ENCODE peak calls at places on chromosomes 13 and 19, in six cellular contexts. A is epithelial cell of esophagus, L is mucosa of descending colon, E is IMR-90, B is AG09309, D is heart right ventricle. X is an unnamed sample.

GRCh38 chr13:29513981-29514719 is 81.3 kb downstream of the SLC7A1 start:
- DNase-seq in A (no peak), L (no peak), E (no peak), B (no peak), D (no peak), X (no peak)

GRCh38 chr13:44259045-44260042 is 114.3 kb upstream of the SERP2 start:
- DNase-seq in A (peak), L (no peak), E (peak), B (no peak), D (no peak), X (peak)

GRCh38 chr13:30376426-30377311 is 45.6 kb upstream of the UBE2L5 start:
- DNase-seq in A (peak), L (peak), E (no peak), B (no peak), D (no peak), X (no peak)

GRCh38 chr19:5481957-5482356 is 26.7 kb downstream of the ZNRF4 start:
- DNase-seq in A (no peak), L (no peak), E (no peak), B (no peak), D (no peak), X (no peak)

GRCh38 chr19:10001899-10002298 is 8.4 kb downstream of the COL5A3 start:
- DNase-seq in A (no peak), L (peak), E (no peak), B (no peak), D (peak), X (peak)

GRCh38 chr13:113458218-113459065 is 5.2 kb upstream of the ADPRHL1 start:
- DNase-seq in A (no peak), L (no peak), E (peak), B (no peak), D (peak), X (peak)

GRCh38 chr13:41533676-41534075 is 76.3 kb downstream of the RGCC start:
- DNase-seq in A (no peak), L (no peak), E (no peak), B (no peak), D (no peak), X (peak)

GRCh38 chr13:99955107-99955746 is 16.3 kb downstream of the ZIC5 start:
- DNase-seq in A (no peak), L (no peak), E (no peak), B (no peak), D (no peak), X (no peak)

GRCh38 chr13:43916828-43917227 is 37.1 kb downstream of the LACC1 start:
- DNase-seq in A (no peak), L (no peak), E (no peak), B (no peak), D (no peak), X (no peak)

GRCh38 chr13:70023506-70023905 is 84.1 kb upstream of the ATXN8OS start:
- DNase-seq in A (no peak), L (no peak), E (no peak), B (no peak), D (no peak), X (no peak)

GRCh38 chr13:38697628-38698333 is 10.9 kb downstream of the FREM2 start:
- DNase-seq in A (peak), L (no peak), E (no peak), B (no peak), D (no peak), X (no peak)

GRCh38 chr13:44244288-44244687 is 129.3 kb upstream of the SERP2 start:
- DNase-seq in A (peak), L (no peak), E (peak), B (peak), D (no peak), X (peak)

GRCh38 chr19:57830071-57830602 is at the start of gene ZNF587B:
- DNase-seq in A (peak), L (peak), E (peak), B (no peak), D (peak), X (peak)

GRCh38 chr13:24680258-24680920 is at the start of gene ATP12A:
- DNase-seq in A (peak), L (peak), E (no peak), B (no peak), D (no peak), X (no peak)

GRCh38 chr13:69857188-69857821 is 250.3 kb upstream of the ATXN8OS start:
- DNase-seq in A (peak), L (no peak), E (peak), B (no peak), D (no peak), X (peak)

GRCh38 chr13:114049026-114049425 is 75.2 kb upstream of the C13orf46 start:
- DNase-seq in A (no peak), L (peak), E (no peak), B (no peak), D (no peak), X (no peak)

GRCh38 chr13:51435002-51435578 is 17.7 kb downstream of the INTS6 start:
- DNase-seq in A (peak), L (no peak), E (peak), B (no peak), D (no peak), X (peak)

GRCh38 chr13:72884111-72884510 is 102.2 kb downstream of the PIBF1 start:
- DNase-seq in A (no peak), L (no peak), E (no peak), B (no peak), D (no peak), X (peak)

GRCh38 chr13:89153941-89154340 is 1482.8 kb downstream of the SLITRK5 start:
- DNase-seq in A (no peak), L (no peak), E (no peak), B (no peak), D (no peak), X (no peak)

GRCh38 chr13:107678075-107678689 is 537.2 kb downstream of the LIG4 start:
- DNase-seq in A (no peak), L (no peak), E (peak), B (peak), D (no peak), X (no peak)

GRCh38 chr19:23799321-23799720 is 40.6 kb upstream of the ZNF681 start:
- DNase-seq in A (no peak), L (no peak), E (no peak), B (no peak), D (no peak), X (no peak)

GRCh38 chr13:31105020-31105800 is 56.5 kb downstream of the HSPH1 start:
- DNase-seq in A (no peak), L (no peak), E (peak), B (no peak), D (no peak), X (peak)

GRCh38 chr13:106612688-106613087 is 44.8 kb upstream of the ARGLU1 start:
- DNase-seq in A (peak), L (peak), E (peak), B (no peak), D (peak), X (peak)

GRCh38 chr13:93794197-93794885 is 567.7 kb downstream of the GPC6 start:
- DNase-seq in A (no peak), L (no peak), E (peak), B (no peak), D (no peak), X (no peak)

GRCh38 chr13:36475468-36475867 is 43.2 kb downstream of the CCNA1 start:
- DNase-seq in A (peak), L (no peak), E (no peak), B (no peak), D (no peak), X (peak)
- TF ChIP-seq CTCF in A (peak), L (no peak), E (peak), B (no peak), D (no peak), X (peak)

DNA sequence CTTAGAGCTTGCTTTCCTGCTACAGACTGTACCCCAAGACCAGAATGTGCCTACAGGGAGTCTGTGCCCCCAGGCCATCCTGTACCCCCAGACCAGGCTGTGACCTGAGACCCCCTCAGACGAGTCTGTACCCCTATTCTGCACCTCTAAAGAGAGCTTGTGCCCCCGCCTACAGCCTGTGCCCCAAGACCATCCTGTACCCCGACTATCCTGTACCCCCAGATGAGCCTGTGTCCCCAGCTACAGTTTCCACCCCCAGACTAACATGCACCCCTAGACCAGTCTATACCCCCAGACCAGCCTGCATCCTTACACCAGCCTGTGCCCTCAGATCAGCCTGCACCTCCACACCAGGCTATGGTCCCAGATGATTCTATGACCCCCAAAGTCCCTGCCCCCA is 2.0 kb downstream of the CACNG6 start:
- DNase-seq in A (no peak), L (no peak), E (no peak), B (no peak), D (no peak), X (no peak)
- H3K4me3 ChIP-seq in A (no peak), L (no peak), E (no peak), B (no peak), D (no peak), X (no peak)

GRCh38 chr19:634975-635652 is 1.8 kb upstream of the POLRMT start:
- DNase-seq in A (no peak), L (no peak), E (no peak), B (no peak), D (no peak), X (no peak)
- TF ChIP-seq CTCF in A (no peak), L (no peak), E (no peak), B (no peak), D (no peak), X (no peak)

DNA sequence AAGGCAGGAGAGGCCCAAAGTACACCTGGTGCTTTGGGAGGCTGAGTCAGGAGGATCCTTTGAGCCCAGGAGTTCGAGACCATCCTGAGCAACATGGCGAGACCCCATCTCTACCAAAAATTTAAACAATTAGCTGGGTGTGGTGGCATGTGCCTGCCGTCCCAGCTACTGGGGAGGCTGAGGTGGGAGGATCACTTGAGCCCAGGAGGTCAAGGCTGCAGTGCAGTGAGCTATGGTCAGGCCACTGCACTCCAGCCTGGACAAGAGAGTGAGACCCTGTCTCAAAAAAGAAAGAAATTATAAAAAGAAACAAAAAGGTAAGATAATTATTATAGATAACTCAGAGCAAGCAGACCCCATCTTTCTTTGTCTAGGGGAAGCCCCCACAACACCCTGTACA is 1.9 kb downstream of the HOMER3 start:
- DNase-seq in A (no peak), L (no peak), E (no peak), B (no peak), D (no peak), X (no peak)
- H3K4me3 ChIP-seq in A (no peak), L (no peak), E (peak), B (peak), D (no peak), X (peak)

GRCh38 chr19:35902870-35903475 is 644 bp downstream of the HCST start:
- DNase-seq in A (no peak), L (no peak), E (no peak), B (no peak), D (no peak), X (no peak)

GRCh38 chr19:35905178-35905727 is 2.8 kb downstream of the TYROBP start:
- DNase-seq in A (no peak), L (no peak), E (peak), B (no peak), D (no peak), X (no peak)

GRCh38 chr19:35901854-35902661 is at the start of gene HCST:
- DNase-seq in A (peak), L (peak), E (peak), B (no peak), D (no peak), X (no peak)

GRCh38 chr19:35904312-35905068 is 2.2 kb downstream of the HCST start:
- DNase-seq in A (no peak), L (no peak), E (no peak), B (no peak), D (no peak), X (no peak)

GRCh38 chr19:35903550-35904179 is 1.3 kb downstream of the HCST start:
- DNase-seq in A (peak), L (peak), E (peak), B (no peak), D (peak), X (peak)
- TF ChIP-seq CTCF in A (no peak), L (no peak), E (no peak), B (no peak), D (no peak), X (no peak)

GRCh38 chr19:17605117-17605516 is 49.7 kb downstream of the COLGALT1 start:
- DNase-seq in A (no peak), L (no peak), E (no peak), B (no peak), D (no peak), X (no peak)
- H3K4me3 ChIP-seq in A (no peak), L (no peak), E (no peak), B (no peak), D (no peak), X (no peak)

GRCh38 chr19:34676697-34677385 is at the start of gene SCGB2B2:
- DNase-seq in A (no peak), L (no peak), E (no peak), B (peak), D (peak), X (no peak)
- TF ChIP-seq CTCF in A (no peak), L (no peak), E (no peak), B (peak), D (no peak), X (no peak)

DNA sequence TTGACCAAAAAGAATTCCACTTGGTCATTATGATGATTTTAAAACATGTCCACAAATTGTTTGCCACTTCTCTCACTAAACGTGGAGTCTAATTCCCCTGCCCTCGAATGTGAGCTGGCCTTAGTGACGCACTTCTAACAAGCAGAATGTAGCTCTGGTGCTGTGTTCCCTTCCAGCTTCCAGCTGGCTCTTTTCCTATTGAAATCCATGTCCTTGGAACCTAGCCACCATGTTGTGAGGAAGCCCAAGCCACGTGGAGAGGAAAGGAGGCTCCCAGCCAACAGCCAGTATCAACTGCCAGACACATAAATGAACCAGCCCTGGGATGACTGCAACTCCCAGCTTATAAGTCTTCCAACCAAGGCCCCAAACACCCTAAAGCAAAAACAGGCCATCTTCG is 23.6 kb upstream of the CEBPA start:
- DNase-seq in A (no peak), L (no peak), E (no peak), B (no peak), D (no peak), X (peak)
- H3K4me3 ChIP-seq in A (no peak), L (no peak), E (no peak), B (no peak), D (no peak), X (no peak)

GRCh38 chr13:34506796-34507195 is 435.3 kb upstream of the NBEA start:
- DNase-seq in A (no peak), L (no peak), E (no peak), B (no peak), D (no peak), X (no peak)

GRCh38 chr13:34507630-34508029 is 434.4 kb upstream of the NBEA start:
- DNase-seq in A (no peak), L (no peak), E (no peak), B (no peak), D (no peak), X (no peak)

GRCh38 chr13:34502011-34502410 is 440.1 kb upstream of the NBEA start:
- DNase-seq in A (peak), L (no peak), E (no peak), B (no peak), D (no peak), X (no peak)

DNA sequence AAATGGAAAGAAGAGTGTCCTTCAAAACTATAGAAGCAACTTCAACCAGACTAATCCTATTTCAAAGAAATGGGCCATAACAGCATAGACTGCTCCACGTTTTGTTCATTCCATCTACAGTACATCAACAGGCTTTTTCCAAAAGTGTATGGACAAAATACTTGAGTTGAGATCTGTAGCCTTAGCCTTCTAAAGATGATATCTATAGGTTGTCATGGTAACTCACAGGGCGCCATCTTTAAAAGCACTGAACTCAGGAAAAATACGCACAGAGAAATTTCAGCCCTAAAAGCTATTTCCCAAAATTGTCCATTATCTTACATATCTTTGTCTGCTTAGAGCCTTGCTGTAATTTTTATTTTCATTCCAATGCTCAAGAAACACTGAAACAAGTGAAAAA is 439.4 kb upstream of the NBEA start:
- DNase-seq in A (no peak), L (no peak), E (no peak), B (no peak), D (no peak), X (no peak)
- TF ChIP-seq CTCF in A (no peak), L (no peak), E (no peak), B (no peak), D (no peak), X (no peak)

GRCh38 chr13:60143775-60144174 is 20.0 kb downstream of the DIAPH3 start:
- DNase-seq in A (peak), L (no peak), E (no peak), B (no peak), D (no peak), X (peak)
- H3K4me3 ChIP-seq in A (no peak), L (no peak), E (no peak), B (no peak), D (no peak), X (no peak)